ENCODE peak calls at places on chromosomes 13 and 19, in five cellular contexts. J is neural progenitor cell, P is GM23248, Z is hepatocyte, W is OCI-LY7. G is an unnamed sample.

GRCh38 chr13:51644649-51645048 is 60.4 kb downstream of the WDFY2 start:
- DNase-seq in J (no peak), P (peak), Z (no peak), W (peak), G (no peak)

GRCh38 chr13:111503905-111504695 is 183.7 kb downstream of the TEX29 start:
- DNase-seq in J (no peak), P (no peak), Z (no peak), W (no peak), G (no peak)

GRCh38 chr13:112629161-112629560 is 41.2 kb upstream of the TUBGCP3 start:
- DNase-seq in J (no peak), P (no peak), Z (no peak), W (no peak), G (no peak)

GRCh38 chr19:3360494-3361383 is 5.6 kb upstream of the NFIC start:
- DNase-seq in J (peak), P (peak), Z (no peak), W (peak), G (peak)

GRCh38 chr19:56718231-56718630 is 46.7 kb upstream of the ZNF835 start:
- DNase-seq in J (no peak), P (no peak), Z (no peak), W (no peak), G (no peak)

GRCh38 chr13:44278164-44278563 is 95.5 kb upstream of the SERP2 start:
- DNase-seq in J (no peak), P (no peak), Z (no peak), W (peak), G (no peak)

GRCh38 chr13:102440259-102440936 is 38.5 kb upstream of the FGF14 start:
- DNase-seq in J (no peak), P (no peak), Z (no peak), W (peak), G (no peak)

GRCh38 chr13:48866204-48866603 is 109.5 kb upstream of the FNDC3A start:
- DNase-seq in J (no peak), P (no peak), Z (no peak), W (no peak), G (no peak)

GRCh38 chr13:35720690-35721554 is 244.4 kb upstream of the MAB21L1 start:
- DNase-seq in J (peak), P (peak), Z (peak), W (peak), G (peak)

GRCh38 chr19:37778613-37779138 is 710 bp downstream of the ZNF573 start:
- DNase-seq in J (peak), P (peak), Z (peak), W (peak), G (peak)

GRCh38 chr13:79404985-79405384 is 1.1 kb downstream of the RBM26 start:
- DNase-seq in J (no peak), P (peak), Z (no peak), W (no peak), G (peak)

GRCh38 chr13:64723735-64724134 is 2506.4 kb downstream of the PCDH9 start:
- DNase-seq in J (no peak), P (peak), Z (peak), W (no peak), G (peak)

GRCh38 chr13:27672025-27672424 is 50.3 kb downstream of the POLR1D start:
- DNase-seq in J (no peak), P (no peak), Z (no peak), W (no peak), G (no peak)

GRCh38 chr13:100024023-100024422 is 42.4 kb downstream of the ZIC2 start:
- DNase-seq in J (no peak), P (no peak), Z (no peak), W (no peak), G (no peak)

GRCh38 chr13:60931858-60932546 is 483.6 kb downstream of the PCDH20 start:
- DNase-seq in J (no peak), P (no peak), Z (no peak), W (no peak), G (no peak)

DNA sequence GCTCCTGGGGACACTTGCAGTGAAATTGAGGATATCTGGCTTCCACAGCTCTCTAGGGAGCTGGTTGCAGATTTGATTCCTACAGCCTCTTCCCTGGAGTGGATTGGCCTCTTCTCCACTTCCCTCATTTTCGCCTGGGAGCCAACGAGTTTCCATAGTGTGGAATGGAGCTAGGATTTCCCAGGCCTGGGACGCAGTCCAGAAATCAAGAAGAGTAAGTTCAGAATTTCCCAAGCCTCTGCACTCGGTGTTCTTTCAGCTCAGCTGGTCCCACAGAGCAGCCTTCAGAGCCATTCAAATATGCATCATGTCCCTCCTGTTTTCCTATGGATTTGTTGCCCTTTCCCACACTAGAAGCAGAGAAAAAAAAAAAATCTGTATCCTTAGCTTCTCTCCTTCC is 68.2 kb downstream of the RAP2A start:
- DNase-seq in J (no peak), P (no peak), Z (peak), W (no peak), G (no peak)
- TF ChIP-seq EZH2phosphoT487 in J (no peak), P (no peak), Z (no peak), W (no peak), G (no peak)

GRCh38 chr19:6826281-6826920 is 53.9 kb downstream of the VAV1 start:
- DNase-seq in J (no peak), P (no peak), Z (no peak), W (no peak), G (no peak)

GRCh38 chr19:6832412-6832811 is 55.0 kb upstream of the ADGRE1 start:
- DNase-seq in J (no peak), P (no peak), Z (no peak), W (no peak), G (no peak)

GRCh38 chr19:6825076-6825774 is 52.7 kb downstream of the VAV1 start:
- DNase-seq in J (no peak), P (no peak), Z (no peak), W (no peak), G (no peak)

GRCh38 chr19:6828698-6829633 is 56.5 kb downstream of the VAV1 start:
- DNase-seq in J (no peak), P (peak), Z (no peak), W (peak), G (peak)

GRCh38 chr19:6828306-6828697 is 55.8 kb downstream of the VAV1 start:
- DNase-seq in J (no peak), P (no peak), Z (no peak), W (no peak), G (peak)
- TF ChIP-seq EZH2phosphoT487 in J (no peak), P (no peak), Z (no peak), W (no peak), G (no peak)

DNA sequence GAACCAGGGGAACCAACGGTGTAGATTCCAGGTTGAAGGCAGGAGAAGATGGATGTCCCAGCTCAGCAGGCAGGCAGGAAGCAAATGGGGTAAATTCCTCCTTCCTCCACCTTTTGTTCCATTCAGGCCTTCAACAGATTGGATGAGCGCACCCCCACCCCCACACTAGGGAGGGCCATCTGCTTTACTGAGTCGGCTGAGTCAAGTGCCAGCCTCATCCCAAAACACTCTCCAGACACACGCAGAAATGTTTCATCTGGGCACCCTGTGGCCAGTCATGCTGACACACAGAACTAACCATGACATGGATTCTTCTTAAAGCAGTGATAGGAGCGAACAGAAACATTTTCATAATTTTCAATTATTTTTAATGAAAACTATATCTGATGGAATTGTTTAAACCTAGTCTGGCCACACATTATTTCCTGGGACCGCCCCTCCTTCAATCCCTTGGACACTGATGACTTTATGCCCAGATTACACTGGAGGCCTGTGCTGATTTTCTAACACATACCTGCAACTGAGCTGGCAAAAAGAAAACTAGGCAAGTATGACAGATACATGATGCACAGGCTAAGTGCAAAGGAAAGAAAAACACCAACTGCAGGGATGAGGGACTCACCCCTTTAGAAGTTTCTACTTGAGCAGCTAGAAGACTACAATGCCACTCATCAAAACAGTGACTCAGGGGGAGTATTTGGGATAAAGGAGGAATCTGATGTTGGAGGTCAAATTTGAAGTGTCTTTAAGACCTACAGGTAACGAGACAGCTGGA is 154.2 kb downstream of the TNFRSF19 start:
- DNase-seq in J (no peak), P (peak), Z (no peak), W (no peak), G (peak)
- TF ChIP-seq EZH2phosphoT487 in J (no peak), P (no peak), Z (no peak), W (no peak), G (no peak)

DNA sequence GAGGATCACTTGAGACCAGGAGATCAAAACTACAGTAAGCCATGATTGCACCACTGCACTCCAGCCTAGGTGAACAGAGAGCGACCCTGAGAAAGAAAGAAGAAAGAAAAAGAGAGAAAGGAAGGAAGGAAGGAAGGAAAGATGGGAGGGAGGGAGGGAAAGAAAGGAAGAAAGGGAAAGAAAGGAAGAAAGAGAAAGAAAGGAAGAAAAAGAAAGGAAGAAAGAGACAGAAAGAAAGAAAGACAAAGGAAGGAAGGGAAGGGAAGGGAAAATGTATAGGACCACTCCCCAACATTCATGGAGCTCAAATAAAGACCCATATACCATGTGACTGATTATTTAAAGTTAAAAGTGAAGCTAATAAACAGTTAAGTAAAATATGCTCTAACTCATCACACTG is 39.9 kb downstream of the SYDE1 start:
- DNase-seq in J (no peak), P (no peak), Z (no peak), W (no peak), G (no peak)
- TF ChIP-seq EZH2phosphoT487 in J (no peak), P (no peak), Z (no peak), W (no peak), G (no peak)

DNA sequence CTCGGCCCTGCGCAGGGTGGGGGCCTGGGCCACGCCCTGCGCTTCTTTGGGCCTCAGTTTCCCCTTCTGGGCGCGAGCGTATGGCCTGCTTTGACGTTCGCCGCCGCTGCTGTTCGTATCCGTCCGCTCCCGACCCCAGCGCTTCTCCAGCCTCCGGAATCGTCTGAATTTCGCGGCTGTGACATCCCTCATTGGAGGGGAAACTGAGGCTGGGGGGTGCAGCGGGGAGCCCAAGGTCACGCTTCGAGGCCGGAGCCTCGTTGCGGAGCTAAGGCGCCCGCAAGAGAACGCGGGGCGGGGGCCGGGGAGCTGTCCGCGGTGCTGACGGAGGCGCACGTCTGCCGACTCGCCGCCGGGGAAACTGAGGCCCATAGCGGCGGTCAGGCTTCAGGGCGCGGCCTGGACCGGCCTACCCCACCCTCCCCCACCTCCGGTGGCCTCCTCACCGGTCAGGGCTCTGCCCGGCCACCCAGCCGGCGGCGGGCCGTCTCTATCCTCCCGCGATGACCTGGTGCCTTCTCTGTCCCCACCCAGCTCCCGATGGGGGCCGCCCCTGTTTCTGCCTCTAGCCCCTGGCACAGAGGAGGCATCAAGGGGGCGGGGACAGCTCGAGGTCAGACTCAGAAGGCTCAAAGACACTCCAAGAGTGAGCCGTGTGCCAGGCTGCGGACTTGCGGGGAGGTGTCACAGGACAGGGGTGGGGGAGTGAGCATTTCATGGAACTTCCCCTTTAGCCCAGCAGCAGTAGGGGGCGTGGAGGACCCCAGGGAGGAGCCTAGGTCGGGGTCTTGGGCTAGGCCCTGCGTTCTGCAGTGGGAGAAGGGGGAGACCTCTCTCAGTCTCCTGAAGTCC is 3.0 kb upstream of the APC2 start:
- DNase-seq in J (peak), P (peak), Z (peak), W (no peak), G (peak)
- TF ChIP-seq EZH2phosphoT487 in J (peak), P (peak), Z (no peak), W (no peak), G (no peak)

GRCh38 chr19:49344516-49345423 is 9.6 kb downstream of the CD37 start:
- DNase-seq in J (peak), P (no peak), Z (no peak), W (no peak), G (no peak)

GRCh38 chr19:49349567-49349966 is 12.6 kb downstream of the TEAD2 start:
- DNase-seq in J (no peak), P (no peak), Z (no peak), W (no peak), G (no peak)

GRCh38 chr19:49348305-49349188 is 13.3 kb downstream of the CD37 start:
- DNase-seq in J (no peak), P (no peak), Z (no peak), W (peak), G (no peak)

GRCh38 chr19:49347191-49347590 is 12.0 kb downstream of the CD37 start:
- DNase-seq in J (no peak), P (no peak), Z (no peak), W (no peak), G (no peak)

DNA sequence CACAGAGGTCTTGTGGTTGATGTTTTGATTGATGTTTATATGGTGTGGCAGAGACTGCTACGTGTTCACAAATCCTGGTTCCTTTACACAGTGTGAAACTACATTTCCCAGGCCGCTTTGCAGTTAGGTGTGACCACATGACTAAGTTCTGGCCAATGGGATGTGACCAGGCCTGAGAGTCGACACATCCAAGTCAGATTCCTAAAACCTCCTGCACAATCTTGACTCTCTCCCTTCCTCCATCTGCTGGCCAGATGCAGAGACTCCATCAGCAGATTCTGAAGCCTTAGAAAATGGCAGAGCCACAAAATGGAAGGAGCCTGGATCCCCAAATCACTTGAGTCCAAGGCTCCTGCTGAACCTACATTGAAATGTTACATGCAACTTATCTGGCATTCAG is 12.6 kb downstream of the CD37 start:
- DNase-seq in J (peak), P (peak), Z (peak), W (peak), G (peak)
- TF ChIP-seq EZH2phosphoT487 in J (no peak), P (no peak), Z (no peak), W (no peak), G (no peak)

GRCh38 chr13:33392794-33393371 is 107.3 kb upstream of the STARD13 start:
- DNase-seq in J (no peak), P (no peak), Z (no peak), W (no peak), G (no peak)
- TF ChIP-seq EZH2phosphoT487 in J (no peak), P (no peak), Z (no peak), W (no peak), G (no peak)

GRCh38 chr13:46622918-46623256 is 69.9 kb downstream of the LRCH1 start:
- DNase-seq in J (no peak), P (peak), Z (peak), W (peak), G (no peak)
- TF ChIP-seq EZH2phosphoT487 in J (no peak), P (no peak), Z (no peak), W (no peak), G (no peak)